ENCODE peak calls at places on chromosomes 7 and 10, in six cellular contexts. P is HCT116, S is GM12878, B is NT2/D1, H is H1, K is K562. G is an unnamed sample.

GRCh38 chr10:127196227-127196954 is at the start of gene INSYN2A:
- DNase-seq in P (no peak), S (no peak), B (no peak), H (no peak), K (no peak), G (no peak)

GRCh38 chr10:110535958-110536891 is 31.3 kb upstream of the SMC3 start:
- DNase-seq in P (no peak), S (peak), B (no peak), H (no peak), K (peak), G (peak)

GRCh38 chr10:99926925-99927718 is 82.6 kb downstream of the DNMBP start:
- DNase-seq in P (no peak), S (no peak), B (no peak), H (no peak), K (no peak), G (peak)

GRCh38 chr10:77038412-77038806 is 599.2 kb downstream of the KCNMA1 start:
- DNase-seq in P (no peak), S (no peak), B (no peak), H (no peak), K (no peak), G (no peak)

GRCh38 chr10:46037107-46037900 is 6.9 kb upstream of the NCOA4 start:
- DNase-seq in P (no peak), S (no peak), B (no peak), H (no peak), K (no peak), G (no peak)

GRCh38 chr7:51645298-51645697 is 328.7 kb upstream of the COBL start:
- DNase-seq in P (no peak), S (no peak), B (peak), H (peak), K (no peak), G (no peak)

GRCh38 chr7:603152-603941 is 83.7 kb upstream of the PDGFA start:
- DNase-seq in P (no peak), S (no peak), B (no peak), H (no peak), K (peak), G (no peak)

GRCh38 chr10:109946680-109947446 is 23.6 kb upstream of the XPNPEP1 start:
- DNase-seq in P (no peak), S (no peak), B (no peak), H (no peak), K (no peak), G (no peak)

GRCh38 chr10:69051303-69051702 is 36.6 kb upstream of the SRGN start:
- DNase-seq in P (no peak), S (no peak), B (no peak), H (no peak), K (no peak), G (no peak)

GRCh38 chr10:122267849-122268737 is 3.0 kb upstream of the BTBD16 start:
- DNase-seq in P (peak), S (no peak), B (no peak), H (no peak), K (peak), G (peak)

GRCh38 chr10:31707578-31708411 is 220.8 kb downstream of the ARHGAP12 start:
- DNase-seq in P (no peak), S (peak), B (peak), H (no peak), K (no peak), G (no peak)

GRCh38 chr10:96170212-96170611 is 40.1 kb downstream of the ZNF518A start:
- DNase-seq in P (no peak), S (no peak), B (no peak), H (no peak), K (no peak), G (no peak)

GRCh38 chr7:128373588-128373987 is 12.1 kb upstream of the PRRT4 start:
- DNase-seq in P (no peak), S (no peak), B (no peak), H (no peak), K (no peak), G (no peak)

GRCh38 chr10:112898540-112899395 is 51.3 kb upstream of the TCF7L2 start:
- DNase-seq in P (peak), S (no peak), B (peak), H (peak), K (no peak), G (peak)

GRCh38 chr10:53786236-53786635 is 1013.7 kb upstream of the MBL2 start:
- DNase-seq in P (no peak), S (no peak), B (peak), H (no peak), K (no peak), G (peak)

GRCh38 chr7:88692493-88692892 is 67.0 kb upstream of the ZNF804B start:
- DNase-seq in P (no peak), S (no peak), B (no peak), H (no peak), K (no peak), G (no peak)

GRCh38 chr10:97072851-97073665 is 112.7 kb downstream of the SLIT1 start:
- DNase-seq in P (peak), S (peak), B (peak), H (peak), K (peak), G (peak)

GRCh38 chr10:49831352-49832040 is 69.4 kb upstream of the OGDHL start:
- DNase-seq in P (no peak), S (no peak), B (peak), H (peak), K (no peak), G (no peak)

GRCh38 chr10:69335613-69336012 is 57.3 kb downstream of the HK1 start:
- DNase-seq in P (no peak), S (no peak), B (no peak), H (no peak), K (no peak), G (no peak)

GRCh38 chr7:22732556-22733126 is 5.6 kb downstream of the IL6 start:
- DNase-seq in P (peak), S (no peak), B (no peak), H (no peak), K (no peak), G (no peak)

GRCh38 chr7:107622429-107622828 is 38.2 kb upstream of the SLC26A4 start:
- DNase-seq in P (no peak), S (no peak), B (no peak), H (no peak), K (no peak), G (no peak)

GRCh38 chr10:88080213-88080612 is 216.8 kb downstream of the PTEN start:
- DNase-seq in P (no peak), S (no peak), B (no peak), H (no peak), K (no peak), G (peak)

GRCh38 chr10:32548208-32548607 is 102.3 kb downstream of the CCDC7 start:
- DNase-seq in P (no peak), S (no peak), B (no peak), H (no peak), K (no peak), G (no peak)

GRCh38 chr10:86655173-86655540 is 810 bp downstream of the OPN4 start:
- DNase-seq in P (no peak), S (no peak), B (no peak), H (no peak), K (no peak), G (no peak)

GRCh38 chr10:46077616-46078268 is 31.7 kb upstream of the MSMB start:
- DNase-seq in P (no peak), S (no peak), B (no peak), H (no peak), K (no peak), G (no peak)

GRCh38 chr7:87119581-87119980 is 32.7 kb upstream of the DMTF1 start:
- DNase-seq in P (no peak), S (no peak), B (no peak), H (no peak), K (no peak), G (no peak)

GRCh38 chr7:110962826-110963225 is 128.1 kb upstream of the LRRN3 start:
- DNase-seq in P (no peak), S (no peak), B (no peak), H (no peak), K (no peak), G (no peak)

GRCh38 chr7:77575187-77575586 is 38.1 kb downstream of the PTPN12 start:
- DNase-seq in P (no peak), S (no peak), B (no peak), H (no peak), K (no peak), G (peak)

GRCh38 chr10:14588084-14588937 is 186.4 kb downstream of the FAM107B start:
- DNase-seq in P (no peak), S (no peak), B (no peak), H (no peak), K (no peak), G (peak)

GRCh38 chr7:5478568-5479045 is 55.0 kb upstream of the TNRC18 start:
- DNase-seq in P (no peak), S (no peak), B (no peak), H (no peak), K (no peak), G (no peak)

GRCh38 chr10:100101526-100102076 is 19.9 kb upstream of the CPN1 start:
- DNase-seq in P (no peak), S (no peak), B (no peak), H (no peak), K (no peak), G (peak)

GRCh38 chr10:76711374-76711997 is 926.1 kb downstream of the KCNMA1 start:
- DNase-seq in P (no peak), S (no peak), B (peak), H (no peak), K (no peak), G (no peak)

GRCh38 chr7:64990216-64990615 is 620 bp downstream of the ZNF117 start:
- DNase-seq in P (no peak), S (no peak), B (no peak), H (no peak), K (no peak), G (no peak)

GRCh38 chr7:17085186-17085585 is 203.4 kb upstream of the AGR3 start:
- DNase-seq in P (no peak), S (no peak), B (no peak), H (no peak), K (no peak), G (peak)

GRCh38 chr10:120184547-120185337 is 272.3 kb upstream of the PLPP4 start:
- DNase-seq in P (no peak), S (no peak), B (no peak), H (no peak), K (no peak), G (no peak)
- H3K9ac ChIP-seq in P (no peak), S (no peak), B (no peak), H (no peak), K (no peak), G (no peak)

GRCh38 chr10:118445535-118445934 is 103.4 kb upstream of the FAM204A start:
- DNase-seq in P (no peak), S (no peak), B (no peak), H (no peak), K (no peak), G (no peak)
- TF ChIP-seq ZNF274 in P (no peak), S (no peak), B (no peak), H (no peak), K (no peak), G (no peak)

DNA sequence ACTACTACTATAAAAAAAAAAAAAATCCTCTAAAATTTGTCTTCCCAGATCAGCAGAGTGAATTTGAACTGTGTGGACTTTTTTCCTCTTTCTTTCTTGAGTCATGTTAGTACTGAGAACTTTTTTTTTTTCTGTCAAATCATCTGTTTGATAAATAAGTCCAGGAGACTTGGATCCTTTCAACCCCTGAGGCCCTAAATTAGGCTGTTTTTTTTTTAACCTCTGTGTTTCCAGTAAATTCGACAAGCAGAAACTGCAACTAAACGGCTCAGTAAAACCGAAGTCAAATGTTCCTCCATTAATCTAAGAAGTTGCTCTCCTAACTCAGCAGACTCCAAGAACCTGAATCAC is 2.7 kb downstream of the MAP3K8 start:
- DNase-seq in P (no peak), S (no peak), B (no peak), H (no peak), K (no peak), G (no peak)
- H3K9ac ChIP-seq in P (no peak), S (peak), B (no peak), H (no peak), K (peak), G (peak)

GRCh38 chr7:156036153-156036552 is 223.9 kb upstream of the SHH start:
- DNase-seq in P (no peak), S (no peak), B (no peak), H (no peak), K (no peak), G (no peak)

GRCh38 chr7:156041398-156041797 is 229.1 kb upstream of the SHH start:
- DNase-seq in P (no peak), S (no peak), B (no peak), H (no peak), K (no peak), G (no peak)

GRCh38 chr7:156039971-156040677 is 227.9 kb upstream of the SHH start:
- DNase-seq in P (no peak), S (no peak), B (no peak), H (no peak), K (no peak), G (no peak)

GRCh38 chr7:156039194-156039593 is 226.9 kb upstream of the SHH start:
- DNase-seq in P (no peak), S (no peak), B (no peak), H (no peak), K (no peak), G (no peak)

GRCh38 chr7:156038345-156038744 is 226.1 kb upstream of the SHH start:
- DNase-seq in P (no peak), S (no peak), B (no peak), H (no peak), K (no peak), G (no peak)
- TF ChIP-seq ZNF274 in P (no peak), S (no peak), B (no peak), H (no peak), K (no peak), G (no peak)

GRCh38 chr7:138898255-138898654 is 82.9 kb downstream of the KIAA1549 start:
- DNase-seq in P (no peak), S (peak), B (no peak), H (no peak), K (no peak), G (no peak)

GRCh38 chr7:138893258-138893657 is 87.9 kb downstream of the KIAA1549 start:
- DNase-seq in P (no peak), S (no peak), B (no peak), H (no peak), K (no peak), G (no peak)

GRCh38 chr7:138892016-138892630 is 89.1 kb downstream of the KIAA1549 start:
- DNase-seq in P (no peak), S (no peak), B (no peak), H (no peak), K (no peak), G (no peak)

GRCh38 chr7:138892808-138893207 is 88.4 kb downstream of the KIAA1549 start:
- DNase-seq in P (no peak), S (no peak), B (no peak), H (no peak), K (no peak), G (no peak)

DNA sequence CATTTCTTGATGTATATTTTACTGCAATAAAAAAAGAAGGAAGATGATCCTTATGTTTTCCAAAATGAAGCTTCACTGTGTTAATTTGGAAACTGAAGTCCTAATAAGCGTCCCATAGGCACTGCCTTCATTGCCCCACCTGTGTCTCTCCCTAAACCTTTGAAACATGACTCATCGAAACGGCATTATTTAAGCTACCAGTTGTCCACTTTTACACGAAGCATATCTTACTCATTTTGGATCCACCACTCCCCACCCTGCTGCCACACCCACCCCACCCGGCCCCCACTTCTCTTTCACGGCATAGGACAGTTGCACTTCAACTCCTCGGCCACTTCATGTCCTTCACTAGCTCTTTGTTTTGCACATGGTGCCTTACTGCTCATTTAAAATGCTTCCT is 85.5 kb downstream of the KIAA1549 start:
- DNase-seq in P (no peak), S (no peak), B (no peak), H (no peak), K (no peak), G (no peak)
- H3K9ac ChIP-seq in P (no peak), S (no peak), B (no peak), H (no peak), K (no peak), G (no peak)

DNA sequence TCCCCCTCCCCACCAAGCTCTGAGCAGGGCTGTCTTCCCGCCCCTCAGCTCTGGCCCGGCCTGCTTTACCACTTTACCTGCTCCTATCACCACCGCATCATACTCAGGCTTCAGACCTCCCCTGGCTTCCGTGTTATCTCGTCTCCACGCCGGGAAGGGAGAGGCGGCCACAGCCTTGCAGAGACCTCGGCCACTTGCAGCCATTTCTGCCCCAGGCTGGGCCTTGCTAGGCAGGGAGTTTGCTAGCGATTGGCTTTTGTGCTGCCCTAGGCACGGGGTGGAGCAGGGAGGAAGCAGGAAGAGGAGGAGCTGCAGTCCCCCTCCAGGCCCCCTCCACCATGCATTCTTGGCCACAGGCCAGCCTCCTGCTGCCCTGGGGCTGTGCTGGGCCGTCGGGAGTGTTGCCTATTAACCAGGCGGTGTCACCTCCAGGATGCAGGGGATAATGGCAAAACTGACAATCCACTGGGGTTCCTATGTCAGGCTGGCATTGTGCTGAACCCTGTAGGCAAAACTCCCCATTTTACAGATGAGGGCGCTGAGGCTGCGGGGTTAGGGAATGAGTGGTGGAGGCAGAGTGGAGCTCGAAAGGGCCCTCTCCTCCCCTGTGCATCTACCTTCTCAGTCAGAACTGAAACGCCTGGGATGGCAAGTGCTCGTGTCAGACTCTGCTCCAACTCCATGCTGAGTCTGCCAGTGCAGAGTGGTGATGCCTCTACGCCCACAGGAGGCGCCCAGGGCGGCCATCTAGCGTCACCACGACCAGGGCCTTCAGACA is at the start of gene PYROXD2:
- DNase-seq in P (peak), S (no peak), B (peak), H (peak), K (peak), G (peak)
- TF ChIP-seq ZNF274 in P (no peak), S (no peak), B (no peak), H (no peak), K (no peak), G (peak)

GRCh38 chr10:79422178-79422892 is 23.1 kb downstream of the ZCCHC24 start:
- DNase-seq in P (no peak), S (no peak), B (no peak), H (no peak), K (no peak), G (no peak)
- H3K9ac ChIP-seq in P (no peak), S (no peak), B (no peak), H (no peak), K (no peak), G (no peak)

DNA sequence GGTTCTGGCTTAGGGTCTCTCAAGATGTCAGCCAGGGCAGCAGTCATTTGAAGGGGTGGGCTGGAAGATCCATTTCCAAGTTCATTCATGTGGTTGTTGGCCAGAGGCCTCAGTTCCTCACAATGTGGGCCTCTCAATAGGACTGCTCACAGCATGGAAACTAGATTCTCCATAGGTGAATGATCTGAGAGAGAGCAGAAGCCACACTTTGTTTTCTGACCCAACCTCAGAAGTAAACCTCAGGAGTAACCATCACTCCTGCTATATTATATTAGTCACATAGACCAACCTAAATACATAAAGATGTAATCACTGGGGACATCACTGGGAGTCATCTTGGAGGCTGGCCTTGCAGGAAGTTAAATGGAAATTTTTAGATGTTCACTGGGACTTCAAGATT is 42.2 kb downstream of the GBF1 start:
- DNase-seq in P (no peak), S (no peak), B (no peak), H (no peak), K (no peak), G (no peak)
- TF ChIP-seq ZNF274 in P (no peak), S (no peak), B (no peak), H (no peak), K (no peak), G (no peak)